ENCODE peak calls at places on chromosomes 13 and 19, in eight cellular contexts. C is astrocyte, E is heart left ventricle, S is Caco-2, Z is cardiac muscle cell, V is left ventricle myocardium inferior, A is lung, M is psoas muscle. B is an unnamed sample. For H3K27me3, the result is how much of the 10 kb centered on the place peaks cover.

GRCh38 chr19:45981350-45981749 is 7.7 kb upstream of the NOVA2 start:
- DNase-seq in C (no peak), E (no peak), S (no peak), Z (no peak), V (no peak), A (no peak), M (no peak), B (no peak)

GRCh38 chr19:31819837-31820236 is 470.6 kb upstream of the TSHZ3 start:
- DNase-seq in C (no peak), E (no peak), S (no peak), Z (no peak), V (no peak), A (no peak), M (no peak), B (no peak)

GRCh38 chr13:26379831-26380230 is 125.9 kb downstream of the CDK8 start:
- DNase-seq in C (no peak), E (no peak), S (no peak), Z (no peak), V (no peak), A (no peak), M (no peak), B (no peak)

GRCh38 chr19:13071444-13072205 is 31.0 kb downstream of the LYL1 start:
- DNase-seq in C (no peak), E (no peak), S (no peak), Z (no peak), V (no peak), A (no peak), M (no peak), B (no peak)

GRCh38 chr13:98496239-98496668 is 80.7 kb downstream of the STK24 start:
- DNase-seq in C (no peak), E (no peak), S (no peak), Z (no peak), V (no peak), A (no peak), M (peak), B (no peak)

GRCh38 chr13:81596224-81596753 is 1255.4 kb upstream of the SPRY2 start:
- DNase-seq in C (no peak), E (no peak), S (no peak), Z (no peak), V (no peak), A (no peak), M (no peak), B (no peak)

GRCh38 chr13:33276581-33276980 is 9.0 kb downstream of the STARD13 start:
- DNase-seq in C (peak), E (no peak), S (no peak), Z (no peak), V (no peak), A (no peak), M (no peak), B (no peak)

GRCh38 chr19:29815231-29815630 is 3.4 kb downstream of the CCNE1 start:
- DNase-seq in C (no peak), E (no peak), S (no peak), Z (no peak), V (no peak), A (no peak), M (peak), B (no peak)

GRCh38 chr19:55456347-55456746 is 5.1 kb downstream of the ISOC2 start:
- DNase-seq in C (no peak), E (no peak), S (no peak), Z (no peak), V (no peak), A (no peak), M (no peak), B (no peak)

GRCh38 chr19:11425719-11426457 is 6.8 kb upstream of the RGL3 start:
- DNase-seq in C (no peak), E (no peak), S (no peak), Z (no peak), V (no peak), A (no peak), M (no peak), B (no peak)

GRCh38 chr19:5343848-5344247 is 3.2 kb upstream of the PTPRS start:
- DNase-seq in C (peak), E (no peak), S (no peak), Z (no peak), V (no peak), A (no peak), M (peak), B (peak)

GRCh38 chr13:50400930-50401553 is 385.8 kb downstream of the KCNRG start:
- DNase-seq in C (peak), E (no peak), S (no peak), Z (no peak), V (no peak), A (no peak), M (no peak), B (peak)

GRCh38 chr13:38871275-38871674 is 119.4 kb downstream of the STOML3 start:
- DNase-seq in C (no peak), E (no peak), S (no peak), Z (peak), V (no peak), A (no peak), M (no peak), B (no peak)

GRCh38 chr13:46303743-46304385 is 83.2 kb downstream of the RUBCNL start:
- DNase-seq in C (no peak), E (no peak), S (no peak), Z (no peak), V (no peak), A (no peak), M (no peak), B (no peak)

GRCh38 chr13:80030491-80030890 is 310.4 kb downstream of the SPRY2 start:
- DNase-seq in C (no peak), E (peak), S (no peak), Z (no peak), V (no peak), A (peak), M (no peak), B (no peak)

GRCh38 chr13:112062619-112063308 is 4.2 kb upstream of the SOX1 start:
- DNase-seq in C (no peak), E (no peak), S (no peak), Z (peak), V (no peak), A (no peak), M (no peak), B (no peak)

GRCh38 chr13:114059428-114059827 is 73.0 kb downstream of the RASA3 start:
- DNase-seq in C (no peak), E (no peak), S (no peak), Z (no peak), V (no peak), A (no peak), M (peak), B (no peak)

GRCh38 chr19:14529254-14530004 is at the start of gene TECR:
- DNase-seq in C (peak), E (peak), S (peak), Z (peak), V (peak), A (peak), M (peak), B (peak)

GRCh38 chr13:33509642-33510229 is 224.2 kb upstream of the STARD13 start:
- DNase-seq in C (peak), E (peak), S (no peak), Z (no peak), V (peak), A (peak), M (no peak), B (peak)

GRCh38 chr19:46748325-46749109 is 2.3 kb upstream of the STRN4 start:
- DNase-seq in C (no peak), E (no peak), S (no peak), Z (peak), V (peak), A (peak), M (peak), B (no peak)

GRCh38 chr13:44436589-44437337 is 63.1 kb downstream of the SERP2 start:
- DNase-seq in C (peak), E (peak), S (peak), Z (peak), V (peak), A (peak), M (peak), B (peak)

GRCh38 chr13:38191016-38191415 is 158.6 kb upstream of the UFM1 start:
- DNase-seq in C (no peak), E (no peak), S (no peak), Z (no peak), V (no peak), A (no peak), M (no peak), B (no peak)

GRCh38 chr13:26473571-26474230 is 83.8 kb upstream of the WASF3 start:
- DNase-seq in C (no peak), E (no peak), S (no peak), Z (no peak), V (no peak), A (no peak), M (no peak), B (no peak)

GRCh38 chr13:113656015-113656588 is 1.9 kb downstream of the ATP4B start:
- DNase-seq in C (no peak), E (peak), S (peak), Z (no peak), V (peak), A (no peak), M (peak), B (no peak)

GRCh38 chr19:47280183-47280797 is 5.6 kb downstream of the INAFM1 start:
- DNase-seq in C (no peak), E (no peak), S (peak), Z (no peak), V (no peak), A (no peak), M (no peak), B (no peak)

GRCh38 chr13:55244991-55245644 is 1895.6 kb upstream of the PRR20A start:
- DNase-seq in C (no peak), E (no peak), S (no peak), Z (peak), V (no peak), A (no peak), M (no peak), B (no peak)

GRCh38 chr19:50331187-50332013 is 2.2 kb upstream of the KCNC3 start:
- DNase-seq in C (no peak), E (no peak), S (peak), Z (no peak), V (no peak), A (no peak), M (peak), B (no peak)

GRCh38 chr13:95970878-95971277 is 82.3 kb downstream of the UGGT2 start:
- DNase-seq in C (no peak), E (no peak), S (no peak), Z (no peak), V (no peak), A (no peak), M (no peak), B (no peak)

GRCh38 chr19:6241680-6242079 is 38.1 kb downstream of the MLLT1 start:
- DNase-seq in C (no peak), E (no peak), S (no peak), Z (no peak), V (peak), A (no peak), M (peak), B (no peak)

GRCh38 chr19:45253396-45254027 is 2.4 kb downstream of the MARK4 start:
- DNase-seq in C (peak), E (no peak), S (no peak), Z (no peak), V (no peak), A (no peak), M (no peak), B (no peak)

GRCh38 chr19:47720669-47721068 is 7.4 kb downstream of the EHD2 start:
- DNase-seq in C (no peak), E (no peak), S (no peak), Z (no peak), V (no peak), A (no peak), M (no peak), B (no peak)

GRCh38 chr13:40186041-40186440 is 480.4 kb downstream of the FOXO1 start:
- DNase-seq in C (no peak), E (no peak), S (no peak), Z (no peak), V (no peak), A (no peak), M (no peak), B (no peak)

GRCh38 chr19:8158411-8159074 is 9.2 kb upstream of the FBN3 start:
- DNase-seq in C (peak), E (peak), S (peak), Z (peak), V (no peak), A (peak), M (no peak), B (no peak)

GRCh38 chr13:23701646-23702045 is 131.4 kb downstream of the TNFRSF19 start:
- DNase-seq in C (peak), E (peak), S (no peak), Z (no peak), V (peak), A (peak), M (peak), B (no peak)

GRCh38 chr13:79910869-79911540 is 429.9 kb downstream of the SPRY2 start:
- DNase-seq in C (no peak), E (no peak), S (no peak), Z (peak), V (no peak), A (no peak), M (no peak), B (no peak)

GRCh38 chr19:15613338-15613737 is 1.7 kb upstream of the CYP4F8 start:
- DNase-seq in C (no peak), E (no peak), S (no peak), Z (no peak), V (no peak), A (no peak), M (no peak), B (no peak)

GRCh38 chr19:18057557-18057956 is 29.2 kb downstream of the IL12RB1 start:
- DNase-seq in C (no peak), E (peak), S (no peak), Z (no peak), V (peak), A (no peak), M (peak), B (no peak)
- TF ChIP-seq CTCF in C (no peak), E (no peak), S (no peak), Z (no peak), V (no peak), A (no peak), M (no peak), B (no peak)

DNA sequence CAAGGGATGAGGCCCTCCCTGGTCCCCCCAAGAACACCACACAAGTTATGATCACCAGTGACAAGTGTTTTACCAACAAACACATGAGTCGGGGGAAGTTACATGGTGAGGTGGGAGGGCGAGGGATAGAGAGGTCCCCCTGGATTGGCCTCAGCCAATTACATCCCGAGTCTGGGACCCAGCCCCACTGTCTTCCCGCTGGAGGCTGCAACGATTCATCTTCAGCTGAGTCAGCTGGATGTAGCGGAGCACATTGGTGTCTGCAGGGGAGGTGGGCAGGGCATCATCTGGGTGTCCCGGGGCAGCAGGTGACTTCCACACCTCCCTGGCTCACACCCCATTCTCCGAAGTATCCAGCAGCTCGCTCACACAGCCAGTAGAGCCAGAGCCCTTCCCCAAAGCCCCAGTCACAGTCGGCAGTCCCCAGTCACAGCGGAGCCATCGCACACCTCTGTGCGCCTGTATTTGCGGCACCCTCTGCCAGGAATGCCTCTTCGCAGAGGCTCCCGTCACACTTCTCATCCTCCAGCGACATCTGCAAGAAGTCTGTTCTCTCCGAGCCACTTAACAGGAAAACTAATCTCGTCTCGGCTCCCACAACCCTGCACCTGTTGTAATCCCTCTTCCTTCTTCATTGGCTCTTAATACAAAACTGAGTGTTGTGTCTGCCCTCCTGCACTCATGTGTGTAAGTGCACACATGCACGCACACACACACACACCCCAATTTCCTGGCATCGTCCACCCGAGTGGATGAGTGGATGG is 2.0 kb downstream of the TTC9B start:
- DNase-seq in C (no peak), E (no peak), S (no peak), Z (no peak), V (no peak), A (no peak), M (no peak), B (no peak)
- H3K4me3 ChIP-seq in C (no peak), E (no peak), S (peak), Z (no peak), V (no peak), A (no peak), M (no peak), B (no peak)

DNA sequence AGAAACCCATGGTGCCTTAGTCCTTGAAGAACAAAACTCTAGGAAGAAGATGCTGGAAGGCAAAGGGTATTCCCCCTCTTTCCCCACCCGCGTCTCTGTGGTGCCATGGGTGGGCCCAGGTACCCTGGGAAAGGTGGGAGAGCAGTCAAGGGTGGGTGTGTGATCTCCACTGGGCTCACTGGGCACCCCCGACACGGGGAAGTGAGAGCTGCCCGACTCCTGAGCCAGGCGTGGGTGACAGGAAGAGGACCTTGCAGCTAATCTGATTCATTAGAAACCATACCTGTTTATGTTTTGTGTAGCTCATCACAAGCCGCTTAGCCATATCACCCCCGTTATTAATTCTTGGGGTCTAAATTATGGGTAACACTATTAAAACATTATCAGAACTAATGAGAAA is 77.5 kb downstream of the ZIC5 start:
- DNase-seq in C (no peak), E (no peak), S (no peak), Z (no peak), V (no peak), A (no peak), M (no peak), B (no peak)
- H3K27me3 ChIP-seq in C (half or more), E (under half), S (under half), Z (half or more), V (half or more), A (under half), M (under half), B (under half)

DNA sequence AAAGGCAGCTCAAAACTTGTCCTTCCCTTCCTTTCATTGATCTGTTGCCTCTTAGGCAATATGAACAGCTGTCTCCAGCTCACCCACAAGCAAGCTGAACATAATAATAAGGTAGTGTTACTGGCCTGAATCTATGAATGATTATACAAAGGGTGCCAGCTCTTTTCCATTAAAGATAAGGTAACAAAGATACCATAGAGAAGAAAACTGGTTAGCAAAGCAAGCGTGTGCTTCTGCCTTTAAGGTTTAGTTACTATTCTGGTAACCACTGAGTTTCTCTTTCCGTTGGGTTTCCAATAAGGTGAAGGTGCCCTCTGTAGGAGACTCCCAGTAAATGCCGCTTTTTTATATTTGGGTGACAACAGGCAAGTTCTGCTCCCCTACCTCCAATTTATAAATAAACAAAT is 12.1 kb upstream of the DACH1 start:
- DNase-seq in C (no peak), E (peak), S (no peak), Z (peak), V (no peak), A (no peak), M (no peak), B (no peak)
- TF ChIP-seq CTCF in C (peak), E (peak), S (peak), Z (peak), V (peak), A (peak), M (peak), B (peak)

DNA sequence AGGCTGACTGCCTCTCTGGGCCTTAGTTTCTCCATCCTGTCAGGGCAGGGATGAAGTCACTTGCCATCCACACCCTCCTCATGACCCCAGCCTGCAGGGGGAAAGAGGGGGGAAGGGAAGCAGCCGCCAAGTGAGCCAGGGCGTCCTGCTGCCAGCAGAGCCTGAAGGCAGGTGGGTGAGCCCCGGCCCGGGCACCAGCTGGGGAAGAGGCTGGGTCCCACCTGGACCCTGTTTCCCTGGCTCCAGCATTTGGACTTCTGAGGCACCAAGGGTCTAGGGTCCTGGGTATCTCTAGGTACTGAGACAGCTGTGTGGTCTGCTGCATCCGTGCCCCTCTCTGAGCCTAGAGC is 855 bp downstream of the ADAMTSL5 start:
- DNase-seq in C (no peak), E (no peak), S (no peak), Z (no peak), V (no peak), A (no peak), M (no peak), B (no peak)
- H3K4me3 ChIP-seq in C (no peak), E (peak), S (peak), Z (no peak), V (peak), A (no peak), M (peak), B (peak)

GRCh38 chr13:30785146-30785845 is 50.0 kb downstream of the ALOX5AP start:
- DNase-seq in C (no peak), E (no peak), S (no peak), Z (no peak), V (no peak), A (peak), M (no peak), B (no peak)
- H3K27me3 ChIP-seq in C (under half), E (under half), S (under half), Z (under half), V (under half), A (under half), M (under half), B (under half)

GRCh38 chr19:307793-308420 is 16.7 kb upstream of the PLPP2 start:
- DNase-seq in C (no peak), E (no peak), S (no peak), Z (no peak), V (no peak), A (no peak), M (no peak), B (no peak)
- TF ChIP-seq CTCF in C (no peak), E (no peak), S (no peak), Z (no peak), V (no peak), A (no peak), M (no peak), B (no peak)

GRCh38 chr13:21685485-21686064 is 14.7 kb downstream of the FGF9 start:
- DNase-seq in C (no peak), E (no peak), S (no peak), Z (no peak), V (no peak), A (no peak), M (no peak), B (no peak)
- H3K4me3 ChIP-seq in C (no peak), E (no peak), S (no peak), Z (no peak), V (no peak), A (no peak), M (no peak), B (no peak)

GRCh38 chr19:1039646-1040475 is at the start of gene ABCA7:
- DNase-seq in C (peak), E (peak), S (peak), Z (peak), V (peak), A (peak), M (peak), B (peak)
- H3K27me3 ChIP-seq in C (under half), E (under half), S (under half), Z (under half), V (under half), A (under half), M (under half), B (under half)